ENCODE peak calls at places on chromosome 17, in five cellular contexts. R is neural crest cell, W is spleen, F is tibial artery, O is progenitor cell of endocrine pancreas. J is an unnamed sample.

GRCh38 chr17:62663304-62663703 is 35.8 kb downstream of the MRC2 start:
- DNase-seq in R (no peak), W (no peak), F (no peak), O (no peak), J (no peak)

GRCh38 chr17:58308985-58309917 is 19.3 kb downstream of the TSPOAP1 start:
- DNase-seq in R (no peak), W (no peak), F (peak), O (peak), J (no peak)

GRCh38 chr17:6439951-6440350 is 4.3 kb upstream of the PIMREG start:
- DNase-seq in R (no peak), W (no peak), F (no peak), O (no peak), J (no peak)

GRCh38 chr17:74959826-74960738 is 12.5 kb downstream of the HID1 start:
- DNase-seq in R (no peak), W (no peak), F (no peak), O (no peak), J (no peak)

GRCh38 chr17:67157732-67158639 is 87.0 kb downstream of the HELZ start:
- DNase-seq in R (no peak), W (no peak), F (no peak), O (no peak), J (no peak)

GRCh38 chr17:81865733-81866439 is 5.3 kb downstream of the ARHGDIA start:
- DNase-seq in R (no peak), W (no peak), F (no peak), O (no peak), J (no peak)

GRCh38 chr17:30600830-30601494 is 123.8 kb downstream of the GOSR1 start:
- DNase-seq in R (no peak), W (no peak), F (peak), O (no peak), J (no peak)

GRCh38 chr17:58245428-58246103 is 7.2 kb downstream of the LPO start:
- DNase-seq in R (no peak), W (no peak), F (no peak), O (no peak), J (no peak)

GRCh38 chr17:36755586-36755985 is 154.2 kb downstream of the MRM1 start:
- DNase-seq in R (peak), W (peak), F (no peak), O (no peak), J (no peak)

GRCh38 chr17:55334285-55334684 is 69.5 kb downstream of the HLF start:
- DNase-seq in R (no peak), W (no peak), F (peak), O (no peak), J (no peak)

GRCh38 chr17:76544916-76545365 is 5.1 kb downstream of the PRCD start:
- DNase-seq in R (no peak), W (peak), F (no peak), O (no peak), J (no peak)

GRCh38 chr17:77125432-77125901 is 15.3 kb upstream of the SEC14L1 start:
- DNase-seq in R (no peak), W (no peak), F (no peak), O (no peak), J (no peak)

GRCh38 chr17:65485388-65486299 is 75.8 kb downstream of the AXIN2 start:
- DNase-seq in R (no peak), W (no peak), F (peak), O (no peak), J (no peak)

GRCh38 chr17:40510328-40510648 is 8.9 kb upstream of the TNS4 start:
- DNase-seq in R (no peak), W (peak), F (no peak), O (no peak), J (no peak)

GRCh38 chr17:59753522-59754467 is 46.3 kb downstream of the VMP1 start:
- DNase-seq in R (no peak), W (no peak), F (no peak), O (no peak), J (peak)

GRCh38 chr17:67602974-67603373 is 114.8 kb upstream of the NOL11 start:
- DNase-seq in R (no peak), W (peak), F (no peak), O (peak), J (no peak)

GRCh38 chr17:19338031-19338990 is 24.2 kb downstream of the B9D1 start:
- DNase-seq in R (peak), W (peak), F (no peak), O (peak), J (no peak)

GRCh38 chr17:21039839-21040575 is 2.8 kb downstream of the USP22 start:
- DNase-seq in R (no peak), W (no peak), F (no peak), O (no peak), J (no peak)

GRCh38 chr17:11269210-11269609 is 28.2 kb downstream of the SHISA6 start:
- DNase-seq in R (no peak), W (no peak), F (no peak), O (no peak), J (no peak)

GRCh38 chr17:10111907-10112452 is 86.4 kb downstream of the GAS7 start:
- DNase-seq in R (no peak), W (no peak), F (no peak), O (no peak), J (no peak)

GRCh38 chr17:37710344-37710886 is 34.4 kb downstream of the HNF1B start:
- DNase-seq in R (peak), W (no peak), F (peak), O (peak), J (no peak)

GRCh38 chr17:66957951-66958579 is 6.4 kb upstream of the CACNG4 start:
- DNase-seq in R (no peak), W (no peak), F (no peak), O (no peak), J (no peak)

GRCh38 chr17:9922012-9922848 is 17.2 kb upstream of the RCVRN start:
- DNase-seq in R (no peak), W (no peak), F (no peak), O (no peak), J (no peak)

GRCh38 chr17:74862108-74862901 is 2.6 kb upstream of the GRIN2C start:
- DNase-seq in R (peak), W (peak), F (no peak), O (peak), J (no peak)

GRCh38 chr17:65936013-65936412 is 255.9 kb downstream of the CEP112 start:
- DNase-seq in R (no peak), W (no peak), F (no peak), O (no peak), J (no peak)

GRCh38 chr17:59193463-59193862 is 16.4 kb upstream of the SMG8 start:
- DNase-seq in R (no peak), W (no peak), F (no peak), O (no peak), J (no peak)

GRCh38 chr17:42891539-42892152 is 9.0 kb upstream of the G6PC1 start:
- DNase-seq in R (no peak), W (no peak), F (peak), O (no peak), J (no peak)

GRCh38 chr17:68944435-68945035 is 10.7 kb downstream of the ABCA8 start:
- DNase-seq in R (no peak), W (no peak), F (no peak), O (no peak), J (no peak)

GRCh38 chr17:49551221-49552069 is 24.2 kb upstream of the NXPH3 start:
- DNase-seq in R (no peak), W (peak), F (no peak), O (no peak), J (no peak)

GRCh38 chr17:72603346-72604242 is 482.8 kb downstream of the SOX9 start:
- DNase-seq in R (no peak), W (no peak), F (no peak), O (no peak), J (no peak)

GRCh38 chr17:42485680-42486079 is 27.0 kb downstream of the ATP6V0A1 start:
- DNase-seq in R (no peak), W (no peak), F (no peak), O (no peak), J (no peak)

GRCh38 chr17:5705081-5705875 is 121.0 kb upstream of the NLRP1 start:
- DNase-seq in R (peak), W (no peak), F (no peak), O (no peak), J (no peak)

GRCh38 chr17:77778636-77779524 is 179.6 kb upstream of the TNRC6C start:
- DNase-seq in R (no peak), W (no peak), F (peak), O (no peak), J (peak)

GRCh38 chr17:4232168-4232813 is 31.5 kb downstream of the ANKFY1 start:
- DNase-seq in R (no peak), W (no peak), F (no peak), O (no peak), J (no peak)

GRCh38 chr17:21041753-21042433 is 918 bp downstream of the USP22 start:
- DNase-seq in R (peak), W (peak), F (peak), O (peak), J (peak)

GRCh38 chr17:60129164-60129563 is 20.6 kb upstream of the CA4 start:
- DNase-seq in R (no peak), W (no peak), F (no peak), O (no peak), J (no peak)

GRCh38 chr17:5127910-5128309 is 12.1 kb downstream of the USP6 start:
- DNase-seq in R (no peak), W (no peak), F (no peak), O (no peak), J (no peak)

GRCh38 chr17:50170662-50171370 is 5.0 kb downstream of the SGCA start:
- DNase-seq in R (no peak), W (no peak), F (no peak), O (no peak), J (no peak)

GRCh38 chr17:73800893-73801292 is 156.6 kb upstream of the SDK2 start:
- DNase-seq in R (no peak), W (no peak), F (no peak), O (no peak), J (no peak)

GRCh38 chr17:73801455-73802100 is 157.3 kb upstream of the SDK2 start:
- DNase-seq in R (no peak), W (no peak), F (no peak), O (no peak), J (no peak)

GRCh38 chr17:73802314-73802713 is 158.1 kb upstream of the SDK2 start:
- DNase-seq in R (no peak), W (no peak), F (no peak), O (no peak), J (no peak)

GRCh38 chr17:73803867-73804539 is 159.8 kb upstream of the SDK2 start:
- DNase-seq in R (no peak), W (no peak), F (no peak), O (no peak), J (no peak)

DNA sequence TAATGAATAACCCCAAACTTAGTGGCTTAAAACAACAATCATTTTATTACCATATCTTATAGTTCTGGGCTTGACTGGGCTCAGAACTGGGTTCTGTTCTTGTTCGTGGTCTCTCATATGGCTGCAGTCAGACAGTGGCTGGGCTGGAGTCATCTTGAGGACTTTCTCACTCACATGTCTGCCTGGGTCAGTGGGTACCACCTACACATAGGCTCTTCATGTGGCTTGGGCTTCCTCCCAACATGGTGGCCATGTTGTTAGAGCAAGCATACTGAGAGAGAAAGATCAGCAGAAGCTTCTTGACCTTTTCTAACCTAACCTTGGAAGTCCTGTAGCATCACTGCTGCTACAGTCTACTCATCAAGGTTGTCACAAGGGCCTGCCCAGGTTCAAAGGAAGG is 158.6 kb upstream of the SDK2 start:
- DNase-seq in R (no peak), W (no peak), F (no peak), O (no peak), J (no peak)
- TF ChIP-seq CTCF in R (no peak), W (no peak), F (no peak), O (no peak), J (no peak)

DNA sequence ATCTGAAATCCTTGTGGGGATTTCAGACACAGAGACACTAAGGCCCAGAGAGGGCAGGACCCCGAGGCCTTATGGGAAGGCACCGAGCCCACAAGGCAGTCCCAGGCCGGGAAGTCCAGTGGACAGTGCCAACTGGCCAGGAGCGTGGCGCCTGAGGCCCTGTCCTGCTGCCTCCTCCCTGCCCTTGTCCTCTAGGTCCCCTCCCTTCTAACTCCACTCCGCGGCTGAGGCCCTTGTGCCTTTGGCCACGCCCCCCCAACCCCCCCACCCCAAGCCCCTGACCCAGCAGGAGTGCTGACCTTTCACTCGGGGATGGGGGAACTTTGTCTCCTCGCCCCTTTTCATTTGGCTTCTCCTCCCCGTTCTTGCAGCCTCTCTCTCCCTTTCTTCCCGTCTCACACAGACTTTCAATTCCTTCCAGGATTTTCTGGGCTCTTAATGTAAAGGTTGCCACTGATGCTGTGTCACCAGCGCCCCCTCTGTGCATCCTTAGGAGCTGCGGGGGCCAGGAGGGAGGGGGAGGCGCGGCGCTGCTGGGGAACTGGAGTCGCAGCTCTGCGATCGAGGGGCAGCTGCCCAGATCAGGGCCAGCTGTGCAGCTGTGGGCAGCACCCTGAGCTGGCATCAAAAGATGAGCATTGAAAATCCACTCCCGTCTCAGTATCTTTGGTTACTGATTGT is 29.1 kb downstream of the CRHR1 start:
- DNase-seq in R (peak), W (no peak), F (no peak), O (peak), J (no peak)
- TF ChIP-seq CTCF in R (peak), W (no peak), F (no peak), O (peak), J (no peak)

DNA sequence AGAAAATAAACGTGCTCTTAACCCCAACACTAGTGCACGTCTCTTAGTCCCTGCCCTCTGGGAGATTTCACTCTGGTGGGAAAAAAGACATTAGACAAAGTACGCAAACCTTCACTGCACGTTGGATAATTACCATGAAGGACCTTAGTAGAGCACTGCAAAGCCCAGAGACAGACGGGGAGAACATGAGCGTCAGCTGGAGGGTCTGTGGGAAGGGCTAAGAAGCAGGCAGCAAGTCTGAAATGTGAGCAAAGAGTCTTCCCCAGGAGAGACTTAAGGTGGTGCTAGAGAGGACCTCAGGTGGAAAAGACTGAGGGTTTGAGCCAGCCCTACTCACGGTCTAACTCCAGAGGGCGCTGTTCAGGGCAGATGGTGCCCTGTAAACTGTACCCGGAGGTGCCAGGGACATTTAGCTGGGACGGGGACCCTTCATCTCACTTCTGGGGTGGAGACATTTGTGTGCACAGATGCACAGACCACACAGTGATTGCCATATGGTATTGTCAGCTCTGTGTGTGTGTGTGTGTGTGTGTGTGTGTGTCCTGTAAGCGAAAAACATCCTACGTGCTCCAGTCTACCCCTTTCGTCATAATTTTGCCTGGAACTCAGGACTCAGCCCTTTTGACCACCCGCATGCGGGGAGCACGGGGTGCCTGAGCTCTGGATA is 9.9 kb upstream of the STAC2 start:
- DNase-seq in R (no peak), W (peak), F (no peak), O (no peak), J (no peak)
- TF ChIP-seq CTCF in R (peak), W (no peak), F (peak), O (peak), J (no peak)

GRCh38 chr17:45815752-45816151 is 28.9 kb upstream of the SPPL2C start:
- DNase-seq in R (no peak), W (no peak), F (no peak), O (no peak), J (no peak)

GRCh38 chr17:45809484-45809883 is 25.4 kb downstream of the CRHR1 start:
- DNase-seq in R (no peak), W (no peak), F (no peak), O (no peak), J (no peak)

GRCh38 chr17:45814622-45815606 is 29.8 kb upstream of the SPPL2C start:
- DNase-seq in R (no peak), W (no peak), F (no peak), O (no peak), J (no peak)

GRCh38 chr17:45808845-45809244 is 24.7 kb downstream of the CRHR1 start:
- DNase-seq in R (no peak), W (no peak), F (no peak), O (no peak), J (no peak)

DNA sequence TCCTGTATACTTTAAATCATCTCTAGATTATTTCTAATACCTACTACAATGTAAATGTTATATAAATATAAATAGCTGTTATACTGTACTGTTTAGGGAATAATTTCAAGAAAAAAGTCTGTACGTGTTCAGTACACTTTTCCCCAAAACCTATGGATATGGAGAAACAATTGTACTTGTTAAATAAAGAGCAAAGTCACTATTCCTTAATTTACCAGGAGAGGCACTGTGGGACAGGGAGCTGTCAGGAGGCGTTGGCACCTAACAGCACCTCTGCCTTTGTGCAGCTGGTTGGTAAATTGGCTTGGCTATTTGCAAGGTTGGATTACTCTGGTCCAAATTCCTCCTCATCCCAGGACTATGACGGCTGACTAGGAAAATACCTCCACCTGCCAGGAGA is 28.0 kb downstream of the CRHR1 start:
- DNase-seq in R (no peak), W (no peak), F (no peak), O (no peak), J (no peak)
- TF ChIP-seq CTCF in R (no peak), W (no peak), F (no peak), O (no peak), J (no peak)

GRCh38 chr17:27609606-27610303 is 21.2 kb upstream of the LGALS9 start:
- DNase-seq in R (no peak), W (peak), F (no peak), O (no peak), J (no peak)
- TF ChIP-seq CTCF in R (peak), W (peak), F (peak), O (peak), J (peak)

DNA sequence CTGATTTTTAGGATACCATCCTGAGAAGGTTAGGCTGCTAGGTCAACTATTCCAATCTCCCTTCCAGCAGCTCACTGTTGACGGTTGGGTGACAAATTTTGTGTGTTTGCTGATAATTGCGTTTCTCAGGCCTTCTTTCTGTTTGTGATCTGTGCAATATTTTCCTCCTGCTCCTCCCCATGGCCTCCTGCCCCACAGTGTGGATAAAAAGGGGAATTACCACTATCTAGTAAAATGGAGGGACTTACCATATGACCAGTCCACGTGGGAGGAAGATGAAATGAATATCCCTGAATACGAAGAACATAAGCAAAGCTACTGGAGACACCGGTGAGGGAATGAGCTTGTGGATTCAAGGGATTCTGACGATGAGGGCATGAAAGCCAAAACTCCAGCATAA is 9.2 kb downstream of the CHD3 start:
- DNase-seq in R (no peak), W (no peak), F (no peak), O (no peak), J (peak)
- TF ChIP-seq CTCF in R (peak), W (peak), F (peak), O (peak), J (peak)

GRCh38 chr17:28480278-28480677 is 6.8 kb downstream of the SLC13A2 start:
- DNase-seq in R (no peak), W (no peak), F (no peak), O (no peak), J (no peak)
- TF ChIP-seq CTCF in R (no peak), W (no peak), F (no peak), O (no peak), J (no peak)

J was measured in tibial nerve.